ENCODE peak calls at places on chromosomes 1 and 21, in four cellular contexts. M is breast epithelium, O is GM12891, R is spleen. W is an unnamed sample.

GRCh38 chr1:21825393-21825792 is 13.3 kb downstream of the LDLRAD2 start:
- DNase-seq in O (peak), M (no peak), R (no peak), W (no peak)

GRCh38 chr1:244353572-244354091 is 98.1 kb downstream of the ADSS2 start:
- DNase-seq in O (no peak), M (no peak), R (no peak), W (no peak)

GRCh38 chr1:76577818-76578185 is 289.5 kb upstream of the ST6GALNAC5 start:
- DNase-seq in O (no peak), M (no peak), R (no peak), W (no peak)

GRCh38 chr21:45880097-45881068 is 101.2 kb upstream of the COL6A1 start:
- DNase-seq in M (no peak), O (peak), R (peak), W (peak)

GRCh38 chr21:45468971-45469272 is 64.0 kb downstream of the COL18A1 start:
- DNase-seq in O (no peak), M (no peak), R (peak), W (no peak)

GRCh38 chr1:192986110-192986747 is 72.9 kb downstream of the UCHL5 start:
- DNase-seq in O (no peak), M (no peak), R (no peak), W (no peak)

GRCh38 chr1:228333739-228334115 is 72.9 kb downstream of the TRIM11 start:
- DNase-seq in O (no peak), R (peak), M (peak), W (no peak)

GRCh38 chr1:231214918-231215675 is 25.9 kb upstream of the GNPAT start:
- DNase-seq in R (peak), O (no peak), M (no peak), W (no peak)

GRCh38 chr1:107352850-107353249 is 212.0 kb downstream of the NTNG1 start:
- DNase-seq in O (no peak), R (no peak), M (no peak), W (no peak)

GRCh38 chr1:166164995-166165660 is 1.7 kb downstream of the FAM78B start:
- DNase-seq in O (peak), R (peak), M (no peak), W (peak)

GRCh38 chr1:89739013-89739843 is 81.6 kb upstream of the LRRC8D start:
- DNase-seq in M (no peak), O (no peak), R (no peak), W (no peak)

GRCh38 chr1:25433389-25434186 is 2.9 kb downstream of the MACO1 start:
- DNase-seq in R (no peak), M (no peak), O (no peak), W (no peak)

GRCh38 chr1:6502000-6502891 is 10.8 kb upstream of the PLEKHG5 start:
- DNase-seq in R (peak), M (no peak), O (no peak), W (no peak)

GRCh38 chr1:164366014-164366413 is 193.0 kb upstream of the PBX1 start:
- DNase-seq in M (no peak), R (no peak), O (no peak), W (no peak)

GRCh38 chr1:39509360-39510009 is 18.0 kb downstream of the BMP8A start:
- DNase-seq in M (no peak), R (peak), O (peak), W (peak)

GRCh38 chr1:211601159-211601558 is 22.2 kb upstream of the SLC30A1 start:
- DNase-seq in O (no peak), M (no peak), R (no peak), W (no peak)

GRCh38 chr1:50322579-50322978 is 100.7 kb downstream of the DMRTA2 start:
- DNase-seq in R (no peak), O (no peak), M (no peak), W (no peak)

GRCh38 chr1:219621047-219621786 is 8.3 kb upstream of the ZC3H11B start:
- DNase-seq in R (no peak), O (no peak), M (no peak), W (no peak)

GRCh38 chr1:24878775-24879742 is 51.0 kb downstream of the RUNX3 start:
- DNase-seq in O (no peak), M (no peak), R (no peak), W (no peak)

GRCh38 chr1:232279909-232280308 is 350.0 kb downstream of the SIPA1L2 start:
- DNase-seq in O (no peak), R (no peak), M (no peak), W (no peak)

GRCh38 chr1:24980836-24981631 is 51.0 kb upstream of the RUNX3 start:
- DNase-seq in R (peak), M (no peak), O (no peak), W (no peak)

GRCh38 chr1:28249013-28249870 is 10.1 kb upstream of the SESN2 start:
- DNase-seq in M (no peak), R (no peak), O (no peak), W (no peak)

GRCh38 chr1:210400043-210400840 is 71.5 kb downstream of the HHAT start:
- DNase-seq in R (no peak), O (peak), M (peak), W (peak)

GRCh38 chr1:205107327-205107726 is 14.5 kb downstream of the RBBP5 start:
- DNase-seq in O (no peak), R (no peak), M (no peak), W (no peak)

GRCh38 chr1:33501774-33502173 is 29.3 kb downstream of the ZSCAN20 start:
- DNase-seq in O (no peak), R (no peak), M (no peak), W (no peak)

GRCh38 chr1:189429610-189430009 is 1048.1 kb downstream of the BRINP3 start:
- DNase-seq in M (no peak), O (peak), R (no peak), W (no peak)

GRCh38 chr1:179938752-179939151 is 15.9 kb upstream of the CEP350 start:
- DNase-seq in R (no peak), M (no peak), O (no peak), W (no peak)

GRCh38 chr1:160031368-160032164 is at the start of gene PIGM:
- DNase-seq in R (peak), O (peak), M (peak), W (peak)
- TF ChIP-seq POLR2A in R (no peak), O (peak), M (no peak), W (peak)

GRCh38 chr1:56258395-56258794 is 321.0 kb downstream of the PLPP3 start:
- DNase-seq in M (no peak), O (no peak), R (no peak), W (no peak)

GRCh38 chr1:56250809-56251208 is 328.6 kb downstream of the PLPP3 start:
- DNase-seq in M (no peak), O (no peak), R (no peak), W (no peak)

DNA sequence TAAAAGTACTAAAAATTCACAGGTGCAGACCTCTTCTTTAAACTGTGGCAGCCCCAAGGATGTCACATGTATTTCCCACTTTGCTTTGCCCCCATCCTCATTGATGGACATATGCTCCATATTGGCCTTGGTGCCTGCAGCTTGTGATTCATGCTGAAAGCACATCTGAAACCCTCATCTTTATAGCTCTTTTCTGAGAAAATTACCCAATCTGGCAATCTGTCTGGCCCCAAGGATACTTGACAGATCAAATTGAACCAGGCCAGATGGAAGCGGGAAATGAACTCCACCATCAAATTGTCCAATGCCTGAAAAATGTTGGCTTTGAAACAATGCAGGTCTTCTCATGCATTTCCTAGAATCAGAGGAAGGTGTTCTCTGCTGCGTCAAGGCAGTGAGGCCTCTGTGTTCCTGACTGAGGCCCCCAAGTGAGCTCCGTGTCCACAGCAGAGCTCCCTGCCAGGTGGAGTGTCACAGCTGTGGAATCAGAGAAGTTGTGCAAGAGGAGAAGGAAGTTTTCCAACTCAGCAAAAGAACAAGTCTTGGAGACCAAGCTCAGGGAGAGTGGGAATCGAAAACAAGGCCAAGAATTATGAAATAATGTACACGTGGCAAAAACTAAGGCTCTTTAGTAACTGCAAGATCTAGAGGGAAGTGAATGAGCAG is 323.7 kb downstream of the PLPP3 start:
- DNase-seq in O (no peak), R (no peak), M (no peak), W (no peak)
- TF ChIP-seq POLR2AphosphoS5 in O (no peak), R (no peak), M (peak), W (no peak)

DNA sequence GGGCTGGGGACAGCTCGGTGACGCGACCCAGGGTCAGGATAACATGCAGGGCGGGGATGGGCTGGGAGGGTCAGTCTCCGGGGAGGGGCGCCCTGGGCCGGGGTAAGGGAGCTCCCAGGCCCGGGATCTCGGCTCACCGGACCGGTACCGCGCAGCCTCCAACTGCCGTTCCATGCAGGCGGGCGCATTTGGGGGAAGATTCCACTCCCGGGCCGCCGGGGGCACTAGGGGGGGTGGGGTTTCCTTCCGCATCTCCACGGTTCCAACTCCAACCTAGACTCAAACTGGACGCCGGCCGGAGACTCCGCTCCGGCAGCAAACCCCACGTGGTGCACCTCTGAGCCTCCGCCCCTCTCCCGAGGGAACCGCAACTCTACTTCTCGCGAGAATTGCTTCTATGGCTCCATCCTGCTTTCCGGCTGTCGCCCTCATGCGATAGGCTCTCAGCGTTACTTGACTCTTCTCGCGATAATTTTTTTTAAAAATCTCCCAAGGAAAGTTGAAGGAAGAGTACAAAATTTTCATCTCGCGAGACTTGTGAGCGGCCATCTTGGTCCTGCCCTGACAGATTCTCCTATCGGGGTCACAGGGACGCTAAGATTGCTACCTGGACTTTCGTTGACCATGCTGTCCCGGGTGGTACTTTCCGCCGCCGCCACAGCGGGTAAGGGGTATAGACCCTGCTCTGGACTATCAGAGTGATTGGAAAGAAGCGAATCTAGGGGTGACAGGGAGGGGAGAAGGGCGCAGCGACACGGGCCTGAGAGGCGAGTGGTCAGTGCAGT is at the start of the genes ATP5PB and WDR77:
- DNase-seq in R (peak), O (peak), M (peak), W (peak)
- TF ChIP-seq POLR2A in R (no peak), O (peak), M (no peak), W (peak)

DNA sequence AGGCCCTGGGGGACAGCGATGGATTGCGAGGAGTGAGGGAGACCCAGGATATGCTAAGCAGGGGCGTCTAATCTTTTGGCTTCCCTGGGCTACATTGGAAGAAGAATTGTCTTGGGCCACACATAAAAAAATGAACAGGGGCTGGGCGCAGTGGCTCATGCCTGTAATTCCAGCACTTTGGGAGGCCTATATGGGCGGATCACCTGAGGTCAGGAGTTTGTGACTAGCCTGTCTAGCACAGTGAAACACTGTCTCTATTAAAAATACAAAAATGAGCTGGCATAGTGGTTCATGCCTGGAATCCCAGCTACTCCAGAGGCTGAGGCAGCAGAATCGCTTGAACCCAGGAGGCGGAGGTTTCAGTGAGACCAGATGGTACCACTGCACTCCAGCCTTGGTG is 10.8 kb upstream of the PRAMEF12 start:
- DNase-seq in O (no peak), R (no peak), M (no peak), W (no peak)
- TF ChIP-seq POLR2AphosphoS5 in O (no peak), R (no peak), M (no peak), W (no peak)

DNA sequence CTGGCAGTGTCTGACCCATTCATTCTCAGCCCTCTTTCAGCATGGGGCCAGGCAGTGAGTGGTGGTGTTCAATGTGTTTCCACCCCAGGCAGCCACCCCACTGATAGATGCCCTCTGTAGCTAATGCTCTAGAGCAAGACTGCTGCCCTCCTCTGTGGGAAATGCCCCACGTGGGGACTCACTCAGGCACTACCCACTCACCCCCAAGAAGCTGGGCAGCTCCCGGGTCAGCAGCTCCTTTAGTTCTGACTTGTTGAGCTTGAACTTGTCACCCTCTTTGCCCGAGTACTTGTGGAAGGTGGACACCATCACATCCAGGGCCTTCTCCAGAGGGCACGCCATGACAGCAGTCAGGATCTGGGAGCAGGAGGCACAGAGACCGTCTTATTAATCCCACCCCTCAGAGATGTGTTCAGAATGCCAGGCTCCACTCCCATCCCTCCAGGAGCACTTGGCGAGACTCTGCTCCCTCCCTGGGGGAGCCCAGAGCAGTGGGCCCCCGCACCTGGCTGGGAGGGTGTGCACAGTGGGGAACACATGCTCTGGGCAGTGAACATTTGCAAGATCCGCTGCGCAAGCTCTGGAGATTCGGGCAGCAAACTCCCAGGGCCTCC is 1.0 kb downstream of the S100A4 start:
- DNase-seq in M (no peak), O (no peak), R (no peak), W (no peak)
- TF ChIP-seq POLR2A in M (no peak), O (no peak), R (no peak), W (no peak)